ENCODE peak calls at places on chromosomes 4 and X, in nine cellular contexts. Q is mesenchymal stem cell, O is foreskin fibroblast, X is foreskin melanocyte, I is non-pigmented ciliary epithelial cell, F is H7, Y is SW480, Z is right cardiac atrium, N is GM23248. T is an unnamed sample.

GRCh38 chrX:259692-260355 is 21.4 kb upstream of the PLCXD1 start:
- DNase-seq in Q (no peak), O (no peak), X (no peak), I (no peak), F (peak), Y (no peak), Z (no peak), N (no peak), T (no peak)

GRCh38 chr4:43066415-43066814 is 173.9 kb downstream of the GRXCR1 start:
- DNase-seq in Q (no peak), O (no peak), X (no peak), I (no peak), F (no peak), Y (no peak), Z (no peak), N (no peak), T (no peak)

GRCh38 chr4:5203925-5204324 is 152.6 kb downstream of the STK32B start:
- DNase-seq in Q (no peak), O (no peak), X (no peak), I (no peak), F (no peak), Y (no peak), Z (no peak), N (peak), T (no peak)

GRCh38 chrX:107135076-107135964 is 16.7 kb upstream of the RBM41 start:
- DNase-seq in Q (peak), O (peak), X (no peak), I (peak), F (no peak), Y (peak), Z (no peak), N (peak), T (no peak)

GRCh38 chr4:24840362-24840761 is 45.0 kb downstream of the SOD3 start:
- DNase-seq in Q (no peak), O (no peak), X (no peak), I (no peak), F (no peak), Y (no peak), Z (no peak), N (no peak), T (no peak)

GRCh38 chr4:40581254-40582140 is 48.2 kb downstream of the RBM47 start:
- DNase-seq in Q (no peak), O (no peak), X (no peak), I (no peak), F (no peak), Y (no peak), Z (no peak), N (no peak), T (no peak)

GRCh38 chrX:30786374-30786773 is 102.7 kb downstream of the TAB3 start:
- DNase-seq in Q (no peak), O (no peak), X (peak), I (no peak), F (no peak), Y (peak), Z (no peak), N (no peak), T (no peak)

GRCh38 chrX:18377802-18378201 is 23.3 kb upstream of the SCML2 start:
- DNase-seq in Q (peak), O (no peak), X (no peak), I (no peak), F (peak), Y (peak), Z (no peak), N (peak), T (no peak)